ENCODE peak calls at places on chromosomes 13 and 19, in ten cellular contexts. T is nucleus accumbens; G is GM12891; C is activated CD4-positive, alpha-beta T cell treated with anti-CD3 and anti-CD28 coated beads, Interleukin-2, amount 50 U/mL, for 24 hours; B is foreskin keratinocyte; M is naive thymus-derived CD8-positive, alpha-beta T cell; O is ELR; N is ovary; S is CMK; F is fibroblast of mammary gland. L is an unnamed sample.

GRCh38 chr19:16888629-16889371 is at the start of gene F2RL3:
- DNase-seq in N (peak), T (no peak), M (no peak), F (no peak), O (peak), B (no peak), G (peak), C (no peak), S (peak), L (no peak)

GRCh38 chr13:25803626-25804025 is 248.2 kb downstream of the SHISA2 start:
- DNase-seq in N (no peak), B (peak), F (no peak), S (no peak), M (no peak), O (no peak), C (no peak), T (no peak), G (no peak), L (no peak)

GRCh38 chr13:107867701-107868661 is 347.4 kb downstream of the LIG4 start:
- DNase-seq in M (no peak), G (no peak), F (peak), T (peak), O (peak), S (no peak), B (no peak), N (no peak), C (no peak), L (no peak)

GRCh38 chr13:65594255-65594654 is 1635.9 kb downstream of the PCDH9 start:
- DNase-seq in M (no peak), B (no peak), S (no peak), O (peak), F (peak), G (no peak), T (no peak), N (no peak), C (no peak), L (no peak)

GRCh38 chr13:73991884-73992283 is 142.3 kb downstream of the KLF12 start:
- DNase-seq in N (no peak), O (no peak), S (no peak), G (no peak), C (no peak), F (no peak), T (no peak), M (no peak), B (no peak), L (no peak)

GRCh38 chr19:45016388-45017314 is 15.4 kb downstream of the RELB start:
- DNase-seq in T (peak), G (peak), F (peak), C (peak), B (peak), M (peak), S (peak), N (peak), O (peak), L (peak)

GRCh38 chr19:1017115-1017905 is 3.6 kb downstream of the TMEM259 start:
- DNase-seq in T (no peak), F (no peak), N (no peak), C (no peak), G (no peak), O (peak), S (peak), M (no peak), B (peak), L (no peak)

GRCh38 chr19:27657271-27658051 is 1555.5 kb downstream of the UQCRFS1 start:
- DNase-seq in C (no peak), N (no peak), O (no peak), G (no peak), S (no peak), B (no peak), F (no peak), T (no peak), M (no peak), L (no peak)

GRCh38 chr19:44807652-44808462 is 1.0 kb upstream of the BCAM start:
- DNase-seq in N (peak), C (no peak), O (peak), B (no peak), F (peak), S (peak), G (no peak), T (no peak), M (no peak), L (peak)

GRCh38 chr19:16067205-16067938 is 8.9 kb upstream of the TPM4 start:
- DNase-seq in M (no peak), N (peak), B (no peak), O (peak), T (no peak), C (no peak), G (no peak), F (peak), S (no peak), L (peak)

GRCh38 chr19:32196690-32197420 is 148.6 kb upstream of the ZNF507 start:
- DNase-seq in T (no peak), F (no peak), B (no peak), C (no peak), N (no peak), S (no peak), M (no peak), O (no peak), G (no peak), L (no peak)

GRCh38 chr13:36884235-36884634 is 35.8 kb downstream of the SMAD9 start:
- DNase-seq in S (no peak), M (no peak), C (no peak), N (no peak), G (no peak), O (no peak), F (no peak), T (no peak), B (no peak), L (no peak)

GRCh38 chr19:38264486-38265212 is at the start of gene SPINT2:
- DNase-seq in S (peak), B (no peak), O (no peak), N (peak), F (no peak), G (peak), M (peak), T (no peak), C (peak), L (peak)

GRCh38 chr13:90867336-90867683 is 480.2 kb upstream of the MIR17HG start:
- DNase-seq in C (no peak), O (peak), G (peak), S (peak), F (peak), N (peak), B (peak), M (no peak), T (no peak), L (peak)

GRCh38 chr13:60384911-60385310 is 12.1 kb upstream of the TDRD3 start:
- DNase-seq in T (no peak), N (no peak), G (no peak), B (no peak), M (no peak), S (no peak), F (no peak), C (no peak), O (no peak), L (no peak)